ENCODE peak calls at places on chromosomes 13 and 19, in six cellular contexts. T is lung; Q is effector memory CD4-positive, alpha-beta T cell; A is suprapubic skin; K is mesenchymal stem cell; P is thoracic aorta. H is an unnamed sample.
A peak's percentile ranks its signal among the peaks of the same experiment; 100 is the strongest.

GRCh38 chr13:59519776-59520175 is 644.0 kb downstream of the DIAPH3 start:
- DNase-seq in P (no peak), T (no peak), A (no peak), K (no peak), Q (no peak), H (no peak)

GRCh38 chr13:94305934-94306333 is 173.5 kb downstream of the DCT start:
- DNase-seq in P (no peak), Q (no peak), K (peak; percentile 30), A (no peak), T (no peak), H (no peak)

GRCh38 chr13:43057653-43058317 is 34.4 kb downstream of the DNAJC15 start:
- DNase-seq in K (peak; percentile 18), Q (peak; percentile 35), T (no peak), A (no peak), P (no peak), H (peak; percentile 68)

GRCh38 chr19:8571006-8571411 is 6.2 kb downstream of the MYO1F start:
- DNase-seq in K (peak; percentile 86), T (peak; percentile 57), P (no peak), Q (peak; percentile 43), A (no peak), H (peak; percentile 62)

GRCh38 chr19:8366961-8367326 is 3.0 kb downstream of the ANGPTL4 start:
- DNase-seq in K (no peak), A (no peak), P (no peak), Q (no peak), T (no peak), H (no peak)

GRCh38 chr13:89061821-89062220 is 1390.7 kb downstream of the SLITRK5 start:
- DNase-seq in P (no peak), T (no peak), Q (no peak), K (no peak), A (no peak), H (no peak)

GRCh38 chr13:95481051-95481775 is 71.3 kb upstream of the CLDN10 start:
- DNase-seq in A (no peak), Q (no peak), K (no peak), P (no peak), T (no peak), H (no peak)

GRCh38 chr13:50132937-50133276 is 117.7 kb downstream of the KCNRG start:
- DNase-seq in A (no peak), T (no peak), K (no peak), P (no peak), Q (no peak), H (no peak)

GRCh38 chr19:39406656-39407393 is at the start of gene ZFP36:
- DNase-seq in A (peak; percentile 97), K (peak; percentile 97), P (peak; percentile 77), T (peak; percentile 92), Q (peak; percentile 91), H (peak; percentile 88)

GRCh38 chr13:30872685-30873443 is 33.2 kb upstream of the MEDAG start:
- DNase-seq in K (peak; percentile 94), T (no peak), P (no peak), Q (no peak), A (no peak), H (no peak)

GRCh38 chr19:23699521-23699860 is 12.5 kb upstream of the ZNF675 start:
- DNase-seq in Q (no peak), T (no peak), A (no peak), P (no peak), K (no peak), H (no peak)

GRCh38 chr19:3369337-3370213 is 3.2 kb downstream of the NFIC start:
- DNase-seq in Q (no peak), P (no peak), T (no peak), K (peak; percentile 85), A (no peak), H (no peak)

GRCh38 chr19:33613601-33614000 is 8.2 kb upstream of the CHST8 start:
- DNase-seq in T (no peak), P (no peak), A (no peak), K (no peak), Q (no peak), H (no peak)

GRCh38 chr19:31838163-31838798 is 489.0 kb upstream of the TSHZ3 start:
- DNase-seq in K (no peak), T (no peak), P (no peak), A (no peak), Q (no peak), H (no peak)

GRCh38 chr13:75226755-75227435 is 255.1 kb downstream of the TBC1D4 start:
- DNase-seq in A (no peak), Q (no peak), K (peak; percentile 62), T (peak; percentile 37), P (no peak), H (no peak)

GRCh38 chr19:36169084-36169760 is 17.0 kb upstream of the COX7A1 start:
- DNase-seq in K (no peak), Q (no peak), T (no peak), A (no peak), P (no peak), H (no peak)

GRCh38 chr13:42574011-42574410 is at the start of gene TNFSF11:
- DNase-seq in T (no peak), K (no peak), Q (no peak), A (no peak), P (no peak), H (no peak)

GRCh38 chr13:87656311-87656710 is 14.9 kb upstream of the SLITRK5 start:
- DNase-seq in K (no peak), Q (no peak), T (no peak), A (no peak), P (no peak), H (no peak)

GRCh38 chr19:46340051-46340659 is 6.7 kb upstream of the PPP5C start:
- DNase-seq in K (no peak), A (no peak), Q (no peak), T (no peak), P (no peak), H (no peak)

GRCh38 chr19:46344363-46344762 is 2.5 kb upstream of the PPP5C start:
- DNase-seq in A (no peak), T (no peak), Q (no peak), K (no peak), P (no peak), H (no peak)

GRCh38 chr19:46337487-46337886 is 9.4 kb upstream of the PPP5C start:
- DNase-seq in T (no peak), K (no peak), Q (no peak), P (no peak), A (no peak), H (no peak)

GRCh38 chr19:46341937-46342336 is 5.0 kb upstream of the PPP5C start:
- DNase-seq in K (no peak), P (no peak), T (no peak), A (no peak), Q (no peak), H (no peak)

DNA sequence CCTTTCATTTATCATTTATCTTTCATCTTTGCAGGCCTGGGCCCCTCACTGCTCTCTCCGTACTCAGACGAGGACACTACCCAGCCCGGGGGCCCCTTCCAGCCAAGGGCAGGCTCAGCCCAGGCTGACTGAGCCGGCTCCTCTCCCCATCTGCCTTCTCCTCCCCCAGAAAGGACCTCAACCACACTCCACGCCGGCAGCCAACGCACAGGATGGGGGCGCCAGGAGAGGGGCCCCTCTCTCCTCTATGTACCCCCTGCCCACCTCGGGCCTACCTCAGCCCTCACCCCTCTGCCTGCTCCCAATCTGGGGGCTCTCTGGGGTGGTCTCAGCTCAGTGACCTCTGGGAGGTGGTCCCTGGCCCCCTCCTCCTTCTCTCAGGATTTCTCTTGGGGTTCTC is 7.4 kb upstream of the PPP5C start:
- DNase-seq in P (no peak), Q (no peak), K (no peak), T (no peak), A (no peak), H (no peak)
- H3K27ac ChIP-seq in P (no peak overlapping the region), Q (no peak overlapping the region), K (no peak overlapping the region), T (no peak overlapping the region), A (no peak overlapping the region), H (no peak overlapping the region)

DNA sequence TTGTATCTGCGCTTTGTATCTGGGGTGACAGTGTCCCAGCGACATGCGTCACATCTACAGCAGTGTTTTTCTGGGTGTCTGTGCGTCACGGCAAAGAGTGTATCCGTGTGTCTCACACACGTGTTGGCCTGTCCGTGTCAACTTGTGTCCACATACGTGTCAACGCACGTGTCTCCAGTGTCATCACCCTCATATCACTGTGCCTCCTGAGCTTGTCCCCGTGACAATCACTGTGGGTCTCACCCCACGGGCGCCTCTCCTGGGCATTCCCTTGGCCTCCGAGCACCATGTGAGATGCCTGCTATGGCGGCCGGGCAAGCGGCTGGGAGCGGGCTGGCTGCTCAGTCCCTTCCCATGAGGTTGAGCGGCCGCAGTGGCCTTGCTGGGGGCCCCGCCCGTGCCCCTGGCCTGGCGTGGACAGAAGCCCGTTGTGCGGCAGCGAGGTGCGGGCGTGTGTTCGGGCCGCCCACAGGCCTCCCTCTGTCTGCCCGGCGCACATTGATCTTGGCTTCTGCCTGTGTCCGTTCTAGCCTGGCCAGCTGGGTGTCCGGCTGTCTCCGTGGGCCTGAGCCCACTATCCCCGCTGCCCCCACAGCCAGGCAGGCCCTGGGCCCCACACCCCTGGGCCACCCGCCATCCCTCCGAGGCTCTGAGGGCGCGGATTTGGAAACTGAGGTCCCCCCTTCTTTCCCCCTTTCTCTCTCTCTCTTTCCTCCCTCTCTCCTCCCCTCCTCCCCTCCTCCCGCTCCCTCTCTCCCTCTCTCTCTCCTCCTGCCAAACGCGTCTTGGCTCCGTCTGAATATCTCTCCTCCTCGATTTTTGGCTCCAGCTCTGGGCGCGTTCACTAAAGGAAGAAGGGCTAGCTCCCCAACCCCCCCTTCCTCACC is 6.5 kb downstream of the NFIX start:
- DNase-seq in T (peak; percentile 61), Q (no peak), P (peak; percentile 43), K (no peak), A (no peak), H (no peak)
- H3K4me3 ChIP-seq in T (no peak overlapping the region), Q (no peak overlapping the region), P (peak overlapping the region; percentile 73), K (no peak overlapping the region), A (peak overlapping the region; percentile 42), H (no peak overlapping the region)

DNA sequence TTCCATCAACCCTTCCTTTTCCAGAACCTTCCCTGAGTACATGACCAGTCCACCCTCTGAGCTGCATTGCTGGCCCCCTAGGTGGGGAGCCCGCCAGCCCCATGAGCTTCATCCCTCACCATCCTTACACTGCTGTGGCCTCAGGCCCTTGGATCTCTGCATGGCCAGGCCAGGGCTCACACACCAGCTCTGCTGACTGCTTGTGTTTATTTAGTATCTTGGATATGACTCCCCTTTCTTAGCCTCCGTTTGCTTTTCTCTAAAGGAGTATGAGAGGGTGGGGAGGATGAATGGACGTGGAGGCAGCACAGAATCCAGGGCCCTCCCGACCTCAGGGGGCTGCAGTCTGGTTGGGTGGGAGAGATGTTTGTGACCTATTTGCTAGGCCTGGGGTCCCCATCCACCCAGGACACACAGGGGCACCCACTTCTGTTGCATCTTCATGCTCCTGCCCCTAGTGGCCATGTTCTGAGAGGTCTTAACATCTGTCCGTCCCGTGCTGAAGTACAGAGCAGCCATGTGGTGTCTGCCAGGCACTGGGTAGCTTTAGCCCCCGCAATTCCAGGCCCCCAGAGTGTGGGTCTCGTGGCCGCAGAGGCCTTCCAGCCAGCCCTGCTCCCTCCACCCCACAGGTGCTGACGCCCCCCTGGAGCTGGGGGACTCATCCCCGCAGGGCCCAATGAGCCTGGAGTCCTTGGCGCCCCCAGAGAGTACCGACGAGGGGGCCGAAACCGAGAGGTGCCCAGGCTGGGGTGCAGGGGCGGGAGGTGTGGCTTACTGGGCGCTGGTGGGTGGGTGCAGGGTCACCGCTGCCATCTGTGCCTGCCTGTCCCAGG is 13.0 kb downstream of the ARHGEF1 start:
- DNase-seq in P (no peak), A (no peak), K (no peak), T (no peak), Q (no peak), H (no peak)
- H3K27ac ChIP-seq in P (no peak overlapping the region), A (no peak overlapping the region), K (no peak overlapping the region), T (no peak overlapping the region), Q (peak overlapping the region; percentile 27), H (peak overlapping the region; percentile 16)

DNA sequence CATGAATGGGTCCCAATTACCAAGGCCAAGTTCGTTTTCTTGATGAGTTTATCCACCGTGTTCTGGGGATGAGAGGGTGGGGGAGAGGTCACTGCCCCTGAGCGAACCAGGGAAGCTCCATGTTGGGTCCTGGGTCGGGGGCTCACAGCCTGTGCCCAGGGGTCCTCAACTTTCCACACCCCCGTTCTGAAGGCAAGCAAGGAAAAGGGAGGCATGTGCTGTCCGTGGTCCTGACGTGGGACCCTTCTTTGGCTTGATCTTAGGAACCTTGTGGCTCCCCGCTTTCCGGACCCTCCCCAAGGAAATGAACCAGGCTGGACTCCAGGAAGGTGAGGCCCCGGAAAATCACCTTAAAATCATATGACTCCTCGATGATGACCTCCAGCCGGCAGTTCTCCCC is 18.2 kb upstream of the MEIS3 start:
- DNase-seq in T (no peak), A (no peak), K (no peak), Q (no peak), P (no peak), H (no peak)
- H3K4me3 ChIP-seq in T (no peak overlapping the region), A (no peak overlapping the region), K (no peak overlapping the region), Q (no peak overlapping the region), P (no peak overlapping the region), H (no peak overlapping the region)

H was measured in CD4-positive, alpha-beta memory T cell.